ENCODE peak calls at places on chromosomes 13 and 19, in six cellular contexts. Q is H9, N is IMR-90, P is mesenchymal stem cell, F is trophoblast cell, D is H1. C is an unnamed sample.

GRCh38 chr13:111912991-111913781 is 153.8 kb upstream of the SOX1 start:
- DNase-seq in D (peak), F (peak), Q (peak), N (no peak), P (no peak), C (no peak)

GRCh38 chr19:2337329-2337707 is 8.8 kb downstream of the SPPL2B start:
- DNase-seq in D (peak), F (peak), Q (peak), P (peak), N (peak), C (peak)

GRCh38 chr19:5814847-5815246 is 10.0 kb downstream of the NRTN start:
- DNase-seq in P (no peak), Q (no peak), N (no peak), F (no peak), D (no peak), C (no peak)

GRCh38 chr13:64633948-64634347 is 2596.2 kb downstream of the PCDH9 start:
- DNase-seq in Q (no peak), D (no peak), P (no peak), N (no peak), F (no peak), C (no peak)

GRCh38 chr19:53520547-53521372 is 17.2 kb upstream of the ZNF331 start:
- DNase-seq in N (peak), D (peak), F (peak), Q (peak), P (peak), C (peak)

GRCh38 chr13:25776722-25777121 is 275.1 kb downstream of the SHISA2 start:
- DNase-seq in N (no peak), Q (no peak), F (no peak), P (no peak), D (no peak), C (no peak)

GRCh38 chr19:12126707-12127106 is 13.4 kb downstream of the ZNF20 start:
- DNase-seq in Q (no peak), D (peak), P (no peak), N (peak), F (peak), C (no peak)

GRCh38 chr13:33561627-33562026 is 256.3 kb upstream of the RFC3 start:
- DNase-seq in P (no peak), N (no peak), F (no peak), D (no peak), Q (no peak), C (no peak)

GRCh38 chr13:30615851-30616311 is 1.8 kb upstream of the USPL1 start:
- DNase-seq in F (peak), N (peak), D (no peak), Q (no peak), P (peak), C (no peak)

GRCh38 chr19:36489139-36489919 is at the start of gene ZNF566:
- DNase-seq in D (peak), Q (peak), F (peak), P (peak), N (peak), C (peak)

GRCh38 chr19:664913-665443 is 2.0 kb upstream of the RNF126 start:
- DNase-seq in D (peak), N (peak), P (peak), F (peak), Q (peak), C (peak)

GRCh38 chr13:36217456-36217855 is 3.1 kb upstream of the SOHLH2 start:
- DNase-seq in F (no peak), N (no peak), Q (no peak), D (no peak), P (no peak), C (no peak)

GRCh38 chr13:37348916-37349653 is 243.6 kb upstream of the CSNK1A1L start:
- DNase-seq in D (no peak), F (no peak), Q (no peak), N (peak), P (peak), C (no peak)

GRCh38 chr13:46595136-46595917 is 42.4 kb downstream of the LRCH1 start:
- DNase-seq in F (peak), N (peak), D (no peak), P (no peak), Q (no peak), C (no peak)

GRCh38 chr13:71316964-71317363 is 550.0 kb downstream of the DACH1 start:
- DNase-seq in N (no peak), Q (no peak), D (no peak), P (no peak), F (no peak), C (no peak)

GRCh38 chr19:737591-738093 is 13.3 kb upstream of the MISP start:
- DNase-seq in P (peak), D (peak), F (peak), N (peak), Q (peak), C (no peak)

GRCh38 chr13:90049989-90050671 is 1297.4 kb upstream of the MIR17HG start:
- DNase-seq in P (no peak), F (no peak), N (no peak), Q (no peak), D (no peak), C (no peak)

GRCh38 chr13:65336106-65336603 is 1894.0 kb downstream of the PCDH9 start:
- DNase-seq in Q (no peak), D (no peak), F (no peak), P (no peak), N (no peak), C (no peak)

GRCh38 chr13:111919286-111919685 is 147.7 kb upstream of the SOX1 start:
- DNase-seq in Q (peak), D (no peak), P (no peak), N (no peak), F (no peak), C (no peak)

GRCh38 chr13:97495678-97496077 is 61.7 kb downstream of the RAP2A start:
- DNase-seq in F (peak), P (no peak), N (no peak), D (no peak), Q (no peak), C (no peak)
- H3K23ac ChIP-seq in F (no peak), P (no peak), N (no peak), D (no peak), Q (no peak), C (no peak)

DNA sequence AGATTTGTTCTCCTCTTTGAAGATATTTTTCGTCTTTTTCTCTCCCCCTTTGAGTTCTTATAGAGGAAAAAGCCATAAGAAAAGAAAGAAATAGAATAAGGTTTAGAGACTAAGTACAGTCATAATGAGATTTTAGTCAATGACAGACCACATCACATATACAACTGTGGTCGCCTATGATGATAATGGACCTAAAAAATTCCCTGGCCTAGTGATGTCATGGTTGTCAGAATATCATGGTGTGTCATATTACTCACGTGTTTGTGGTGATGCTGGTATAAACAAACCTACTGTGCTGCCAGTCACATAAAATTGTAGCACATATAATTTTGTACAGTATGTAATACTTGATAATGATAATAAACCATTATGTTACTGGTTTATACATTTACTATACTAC is 1096.1 kb downstream of the OLFM4 start:
- DNase-seq in D (no peak), N (no peak), F (peak), Q (no peak), P (peak), C (no peak)
- H2AFZ ChIP-seq in D (no peak), N (no peak), F (no peak), Q (no peak), P (no peak), C (no peak)

GRCh38 chr19:46407891-46408426 is 5.4 kb downstream of the CCDC8 start:
- DNase-seq in D (no peak), F (no peak), P (no peak), Q (no peak), N (no peak), C (no peak)
- H3K9ac ChIP-seq in D (no peak), F (no peak), P (no peak), Q (peak), N (no peak), C (peak)

GRCh38 chr19:41226874-41227390 is 7.9 kb downstream of the AXL start:
- DNase-seq in Q (no peak), F (no peak), D (no peak), N (no peak), P (no peak), C (no peak)
- H3K23ac ChIP-seq in Q (no peak), F (no peak), D (no peak), N (peak), P (no peak), C (no peak)

DNA sequence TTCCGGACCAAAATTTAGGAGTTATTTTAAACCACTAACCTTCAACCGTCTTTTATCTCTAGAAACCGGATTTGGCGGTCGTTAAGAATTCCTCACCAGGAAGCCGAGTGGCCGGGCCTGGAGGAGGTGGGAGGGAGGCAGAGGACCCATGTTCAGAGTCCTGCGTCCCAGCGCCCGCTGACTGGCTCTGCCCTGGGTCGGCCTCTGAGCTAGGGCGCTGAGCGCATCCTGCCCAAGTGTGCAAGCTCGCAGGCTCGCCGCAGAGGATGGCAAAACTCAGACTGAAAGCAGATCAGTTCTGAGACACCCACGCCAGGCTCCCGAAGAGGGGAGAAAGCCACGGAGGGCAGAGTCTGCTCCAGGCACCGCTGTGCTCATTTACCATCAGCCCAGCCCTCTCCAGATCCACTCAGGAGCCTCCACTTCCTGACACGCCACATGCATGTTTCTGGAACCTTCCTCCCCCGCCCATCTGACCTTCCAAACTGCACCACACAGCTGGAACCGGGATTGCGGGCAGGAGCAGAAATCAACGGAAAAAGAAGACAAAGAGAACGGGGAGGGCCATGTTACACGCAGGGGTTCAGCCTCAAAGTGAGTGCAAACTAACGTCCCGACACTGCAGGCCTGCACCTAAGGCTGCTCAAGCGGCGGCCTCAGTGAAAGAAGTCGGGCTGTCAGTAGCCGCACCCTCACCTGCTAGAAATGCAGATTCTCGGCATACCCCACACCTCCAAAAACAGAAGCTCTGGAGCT is 8.2 kb downstream of the COL4A1 start:
- DNase-seq in N (no peak), P (peak), F (no peak), D (peak), Q (peak), C (no peak)
- H2AFZ ChIP-seq in N (peak), P (no peak), F (no peak), D (no peak), Q (no peak), C (no peak)

C was measured in neuronal stem cell.